ENCODE peak calls at places on chromosomes 13 and 19, in six cellular contexts. One of them, this sample, is unnamed.

GRCh38 chr13:111956261-111957151 is 110.4 kb upstream of the SOX1 start:
- DNase-seq in H54: no peak
- DNase-seq in GM12878: no peak
- DNase-seq in testis: no peak
- DNase-seq in tibial nerve: no peak
- DNase-seq in adrenal gland: no peak
- DNase-seq in this sample: no peak

GRCh38 chr13:107642841-107643240 is 572.5 kb downstream of the LIG4 start:
- DNase-seq in H54: no peak
- DNase-seq in GM12878: no peak
- DNase-seq in testis: no peak
- DNase-seq in tibial nerve: no peak
- DNase-seq in adrenal gland: no peak
- DNase-seq in this sample: no peak

GRCh38 chr13:95112883-95113282 is 188.4 kb downstream of the ABCC4 start:
- DNase-seq in H54: no peak
- DNase-seq in GM12878: no peak
- DNase-seq in testis: no peak
- DNase-seq in tibial nerve: no peak
- DNase-seq in adrenal gland: no peak
- DNase-seq in this sample: no peak

GRCh38 chr19:46604781-46605355 is 3.7 kb downstream of the CALM3 start:
- DNase-seq in H54: no peak
- DNase-seq in GM12878: no peak
- DNase-seq in testis: peak
- DNase-seq in tibial nerve: peak
- DNase-seq in adrenal gland: peak
- DNase-seq in this sample: no peak

GRCh38 chr19:21434967-21435544 is 38.1 kb downstream of the ZNF493 start:
- DNase-seq in H54: no peak
- DNase-seq in GM12878: no peak
- DNase-seq in testis: no peak
- DNase-seq in tibial nerve: no peak
- DNase-seq in adrenal gland: no peak
- DNase-seq in this sample: no peak

GRCh38 chr13:100954430-100955361 is 280.1 kb upstream of the TMTC4 start:
- DNase-seq in H54: no peak
- DNase-seq in GM12878: no peak
- DNase-seq in testis: no peak
- DNase-seq in tibial nerve: no peak
- DNase-seq in adrenal gland: no peak
- DNase-seq in this sample: no peak

GRCh38 chr19:42577016-42577415 is 17.7 kb downstream of the CEACAM8 start:
- DNase-seq in H54: no peak
- DNase-seq in GM12878: no peak
- DNase-seq in testis: no peak
- DNase-seq in tibial nerve: no peak
- DNase-seq in adrenal gland: no peak
- DNase-seq in this sample: no peak

GRCh38 chr19:3038214-3038613 is 9.1 kb upstream of the TLE2 start:
- DNase-seq in H54: no peak
- DNase-seq in GM12878: no peak
- DNase-seq in testis: no peak
- DNase-seq in tibial nerve: no peak
- DNase-seq in adrenal gland: no peak
- DNase-seq in this sample: no peak

GRCh38 chr19:43470288-43470687 is 4.9 kb upstream of the LYPD3 start:
- DNase-seq in H54: peak
- DNase-seq in GM12878: no peak
- DNase-seq in testis: no peak
- DNase-seq in tibial nerve: no peak
- DNase-seq in adrenal gland: no peak
- DNase-seq in this sample: no peak

GRCh38 chr13:110067355-110068175 is 239.4 kb downstream of the COL4A1 start:
- DNase-seq in H54: no peak
- DNase-seq in GM12878: no peak
- DNase-seq in testis: no peak
- DNase-seq in tibial nerve: no peak
- DNase-seq in adrenal gland: no peak
- DNase-seq in this sample: no peak

GRCh38 chr13:69292789-69293425 is 814.7 kb upstream of the ATXN8OS start:
- DNase-seq in H54: no peak
- DNase-seq in GM12878: no peak
- DNase-seq in testis: no peak
- DNase-seq in tibial nerve: no peak
- DNase-seq in adrenal gland: no peak
- DNase-seq in this sample: no peak

GRCh38 chr13:22561581-22561980 is 619.2 kb upstream of the SGCG start:
- DNase-seq in H54: no peak
- DNase-seq in GM12878: no peak
- DNase-seq in testis: no peak
- DNase-seq in tibial nerve: no peak
- DNase-seq in adrenal gland: no peak
- DNase-seq in this sample: no peak

GRCh38 chr13:43170497-43170896 is 147.1 kb downstream of the DNAJC15 start:
- DNase-seq in H54: no peak
- DNase-seq in GM12878: no peak
- DNase-seq in testis: no peak
- DNase-seq in tibial nerve: no peak
- DNase-seq in adrenal gland: no peak
- DNase-seq in this sample: no peak

GRCh38 chr13:107553838-107554237 is 661.5 kb downstream of the LIG4 start:
- DNase-seq in H54: no peak
- DNase-seq in GM12878: no peak
- DNase-seq in testis: no peak
- DNase-seq in tibial nerve: no peak
- DNase-seq in adrenal gland: no peak
- DNase-seq in this sample: no peak

GRCh38 chr13:49791753-49792549 is 531 bp downstream of the KPNA3 start:
- DNase-seq in H54: peak
- DNase-seq in GM12878: no peak
- DNase-seq in testis: peak
- DNase-seq in tibial nerve: no peak
- DNase-seq in adrenal gland: peak
- DNase-seq in this sample: no peak

GRCh38 chr19:17037184-17037583 is 10.6 kb upstream of the CPAMD8 start:
- DNase-seq in H54: no peak
- DNase-seq in GM12878: no peak
- DNase-seq in testis: no peak
- DNase-seq in tibial nerve: no peak
- DNase-seq in adrenal gland: no peak
- DNase-seq in this sample: no peak

GRCh38 chr13:30892966-30893365 is 13.1 kb upstream of the MEDAG start:
- DNase-seq in H54: no peak
- DNase-seq in GM12878: no peak
- DNase-seq in testis: peak
- DNase-seq in tibial nerve: no peak
- DNase-seq in adrenal gland: peak
- DNase-seq in this sample: no peak

GRCh38 chr13:40439928-40440327 is 226.5 kb downstream of the FOXO1 start:
- DNase-seq in H54: no peak
- DNase-seq in GM12878: no peak
- DNase-seq in testis: peak
- DNase-seq in tibial nerve: no peak
- DNase-seq in adrenal gland: peak
- DNase-seq in this sample: peak

GRCh38 chr13:91401916-91402315 is 3.5 kb downstream of the GPC5 start:
- DNase-seq in H54: no peak
- DNase-seq in GM12878: no peak
- DNase-seq in testis: no peak
- DNase-seq in tibial nerve: no peak
- DNase-seq in adrenal gland: no peak
- DNase-seq in this sample: no peak

GRCh38 chr13:38872693-38873092 is 117.9 kb downstream of the STOML3 start:
- DNase-seq in H54: peak
- DNase-seq in GM12878: no peak
- DNase-seq in testis: peak
- DNase-seq in tibial nerve: no peak
- DNase-seq in adrenal gland: no peak
- DNase-seq in this sample: peak

GRCh38 chr19:11982526-11982925 is 17.7 kb downstream of the ZNF763 start:
- DNase-seq in H54: no peak
- DNase-seq in GM12878: no peak
- DNase-seq in testis: no peak
- DNase-seq in tibial nerve: no peak
- DNase-seq in adrenal gland: no peak
- DNase-seq in this sample: no peak

GRCh38 chr19:11984986-11985385 is 20.1 kb downstream of the ZNF763 start:
- DNase-seq in H54: no peak
- DNase-seq in GM12878: no peak
- DNase-seq in testis: no peak
- DNase-seq in tibial nerve: no peak
- DNase-seq in adrenal gland: no peak
- DNase-seq in this sample: no peak

GRCh38 chr19:11986754-11987153 is 21.9 kb downstream of the ZNF763 start:
- DNase-seq in H54: no peak
- DNase-seq in GM12878: no peak
- DNase-seq in testis: no peak
- DNase-seq in tibial nerve: no peak
- DNase-seq in adrenal gland: no peak
- DNase-seq in this sample: no peak

GRCh38 chr19:11989112-11989456 is 24.2 kb downstream of the ZNF763 start:
- DNase-seq in H54: no peak
- DNase-seq in GM12878: no peak
- DNase-seq in testis: no peak
- DNase-seq in tibial nerve: no peak
- DNase-seq in adrenal gland: no peak
- DNase-seq in this sample: no peak

DNA sequence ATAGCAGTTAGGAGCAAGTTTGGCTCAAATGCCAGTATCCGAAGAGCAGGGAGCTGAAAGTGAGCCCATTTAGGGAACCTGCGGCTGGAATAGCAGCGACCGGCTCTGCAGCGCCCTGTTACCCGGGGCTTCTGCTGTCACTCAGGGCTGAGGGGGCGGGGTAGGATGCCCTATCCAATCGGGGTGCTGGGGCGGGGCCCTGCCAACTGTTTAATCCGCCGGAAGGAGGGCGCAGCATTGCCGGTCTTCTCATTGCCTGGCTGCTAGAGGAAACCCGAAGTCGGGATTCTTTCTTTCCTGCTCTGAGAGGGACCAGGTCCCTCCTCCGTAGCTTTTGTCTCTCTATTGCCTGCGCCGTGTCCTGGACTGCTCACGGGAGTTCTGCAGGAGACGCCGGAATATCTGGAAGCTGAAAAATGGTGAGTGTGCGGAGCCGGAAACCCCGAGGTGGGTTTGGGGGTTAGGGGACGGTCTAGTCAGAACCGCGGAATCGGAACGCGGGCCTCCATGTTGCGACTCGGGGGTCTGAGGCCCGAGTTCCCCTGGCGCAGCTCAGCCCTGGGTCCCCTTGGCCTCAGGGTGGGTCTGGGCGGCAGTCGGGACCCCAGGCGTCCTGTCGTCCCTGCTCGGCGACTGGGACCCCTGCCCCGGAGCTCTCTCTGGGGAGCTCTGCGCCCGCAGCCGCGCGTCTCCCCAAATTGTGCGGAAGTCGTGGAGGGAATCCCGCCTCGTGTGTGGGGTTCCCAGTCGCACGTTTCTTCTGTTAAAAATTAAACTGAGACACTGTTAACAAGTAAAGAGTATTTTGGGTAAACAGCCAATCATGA is 22.8 kb downstream of the ZNF763 start:
- DNase-seq in H54: peak
- DNase-seq in GM12878: peak
- DNase-seq in testis: peak
- DNase-seq in tibial nerve: peak
- DNase-seq in adrenal gland: peak
- DNase-seq in this sample: peak
- TF ChIP-seq POLR2A in H54: peak
- TF ChIP-seq POLR2A in GM12878: peak
- TF ChIP-seq POLR2A in testis: peak
- TF ChIP-seq POLR2A in tibial nerve: peak
- TF ChIP-seq POLR2A in adrenal gland: peak
- TF ChIP-seq POLR2A in this sample: peak

GRCh38 chr13:24161010-24161775 is 673 bp downstream of the SPATA13 start:
- DNase-seq in H54: no peak
- DNase-seq in GM12878: no peak
- DNase-seq in testis: peak
- DNase-seq in tibial nerve: no peak
- DNase-seq in adrenal gland: peak
- DNase-seq in this sample: peak
- TF ChIP-seq POLR2A in H54: no peak
- TF ChIP-seq POLR2A in GM12878: no peak
- TF ChIP-seq POLR2A in testis: no peak
- TF ChIP-seq POLR2A in tibial nerve: no peak
- TF ChIP-seq POLR2A in adrenal gland: no peak
- TF ChIP-seq POLR2A in this sample: no peak

DNA sequence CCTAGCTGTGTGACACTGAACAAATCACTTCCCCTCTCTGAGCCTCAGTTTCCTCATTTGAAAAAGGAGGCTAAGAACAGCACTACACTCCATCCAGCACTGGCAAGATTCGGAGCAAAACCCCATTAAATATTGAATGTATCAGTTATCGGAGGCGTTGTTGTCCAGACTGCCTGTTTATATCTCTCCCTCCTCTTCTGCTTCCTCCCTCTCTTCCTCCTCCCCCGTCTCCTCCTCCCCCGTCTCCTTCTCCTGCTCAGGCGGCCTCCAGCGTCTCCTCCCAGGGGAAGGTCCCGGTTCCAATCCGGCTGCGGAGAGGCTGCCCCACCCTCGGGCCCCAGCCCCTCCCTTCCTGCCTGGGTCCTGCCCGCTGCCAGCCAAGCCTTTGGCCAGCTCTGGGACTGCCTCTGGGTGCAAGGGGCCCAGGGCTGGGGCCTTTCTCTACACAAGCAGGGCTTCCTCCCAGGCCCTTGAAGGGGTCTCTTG is 2.0 kb downstream of the RRAS start:
- DNase-seq in H54: peak
- DNase-seq in GM12878: no peak
- DNase-seq in testis: peak
- DNase-seq in tibial nerve: peak
- DNase-seq in adrenal gland: peak
- DNase-seq in this sample: peak
- TF ChIP-seq POLR2A in H54: peak
- TF ChIP-seq POLR2A in GM12878: no peak
- TF ChIP-seq POLR2A in testis: no peak
- TF ChIP-seq POLR2A in tibial nerve: no peak
- TF ChIP-seq POLR2A in adrenal gland: no peak
- TF ChIP-seq POLR2A in this sample: no peak

GRCh38 chr13:79406597-79406908 is 498 bp upstream of the RBM26 start:
- DNase-seq in H54: no peak
- DNase-seq in GM12878: no peak
- DNase-seq in testis: no peak
- DNase-seq in tibial nerve: no peak
- DNase-seq in adrenal gland: no peak
- DNase-seq in this sample: no peak

GRCh38 chr13:79405501-79405830 is 589 bp downstream of the RBM26 start:
- DNase-seq in H54: peak
- DNase-seq in GM12878: no peak
- DNase-seq in testis: peak
- DNase-seq in tibial nerve: no peak
- DNase-seq in adrenal gland: peak
- DNase-seq in this sample: no peak

GRCh38 chr13:79407349-79407979 is 1.4 kb upstream of the RBM26 start:
- DNase-seq in H54: no peak
- DNase-seq in GM12878: no peak
- DNase-seq in testis: no peak
- DNase-seq in tibial nerve: no peak
- DNase-seq in adrenal gland: no peak
- DNase-seq in this sample: no peak

GRCh38 chr13:79404985-79405384 is 1.1 kb downstream of the RBM26 start:
- DNase-seq in H54: no peak
- DNase-seq in GM12878: no peak
- DNase-seq in testis: no peak
- DNase-seq in tibial nerve: no peak
- DNase-seq in adrenal gland: no peak
- DNase-seq in this sample: no peak

GRCh38 chr13:79405831-79406596 is at the start of gene RBM26:
- DNase-seq in H54: peak
- DNase-seq in GM12878: peak
- DNase-seq in testis: peak
- DNase-seq in tibial nerve: peak
- DNase-seq in adrenal gland: peak
- DNase-seq in this sample: peak
- TF ChIP-seq POLR2A in H54: peak
- TF ChIP-seq POLR2A in GM12878: peak
- TF ChIP-seq POLR2A in testis: peak
- TF ChIP-seq POLR2A in tibial nerve: peak
- TF ChIP-seq POLR2A in adrenal gland: peak
- TF ChIP-seq POLR2A in this sample: peak